ENCODE peak calls at places on chromosomes 12 and 14, in four cellular contexts. One of them, this sample, is unnamed.

GRCh38 chr12:109863961-109864712 is 16.2 kb downstream of the GLTP start:
- DNase-seq in trophoblast cell: peak; percentile 58
- DNase-seq in ovary: no peak
- DNase-seq in A549: no peak
- DNase-seq in this sample: no peak

GRCh38 chr12:130254476-130255276 is 83.0 kb upstream of the PIWIL1 start:
- DNase-seq in trophoblast cell: no peak
- DNase-seq in ovary: no peak
- DNase-seq in A549: no peak
- DNase-seq in this sample: no peak

GRCh38 chr14:56686416-56686815 is 106.8 kb downstream of the TMEM260 start:
- DNase-seq in trophoblast cell: no peak
- DNase-seq in ovary: no peak
- DNase-seq in A549: no peak
- DNase-seq in this sample: no peak

GRCh38 chr14:91154851-91155625 is 41.2 kb downstream of the DGLUCY start:
- DNase-seq in trophoblast cell: no peak
- DNase-seq in ovary: peak; percentile 56
- DNase-seq in A549: no peak
- DNase-seq in this sample: peak; percentile 40

GRCh38 chr14:65751510-65751909 is 339.0 kb downstream of the FUT8 start:
- DNase-seq in trophoblast cell: no peak
- DNase-seq in ovary: no peak
- DNase-seq in A549: no peak
- DNase-seq in this sample: no peak

GRCh38 chr14:42541535-42542001 is 934.9 kb downstream of the LRFN5 start:
- DNase-seq in trophoblast cell: no peak
- DNase-seq in ovary: no peak
- DNase-seq in A549: no peak
- DNase-seq in this sample: no peak

GRCh38 chr12:45681469-45681868 is 48.0 kb upstream of the ARID2 start:
- DNase-seq in trophoblast cell: no peak
- DNase-seq in ovary: no peak
- DNase-seq in A549: no peak
- DNase-seq in this sample: no peak

GRCh38 chr14:31893156-31893813 is 183.8 kb upstream of the ARHGAP5 start:
- DNase-seq in trophoblast cell: no peak
- DNase-seq in ovary: no peak
- DNase-seq in A549: no peak
- DNase-seq in this sample: no peak

GRCh38 chr12:87599459-87599858 is 429.7 kb downstream of the C12orf50 start:
- DNase-seq in trophoblast cell: no peak
- DNase-seq in ovary: no peak
- DNase-seq in A549: no peak
- DNase-seq in this sample: no peak

GRCh38 chr12:15863984-15864383 is 18.2 kb upstream of the STRAP start:
- DNase-seq in trophoblast cell: no peak
- DNase-seq in ovary: no peak
- DNase-seq in A549: no peak
- DNase-seq in this sample: no peak

GRCh38 chr12:75528272-75528671 is 16.9 kb upstream of the KRR1 start:
- DNase-seq in trophoblast cell: no peak
- DNase-seq in ovary: no peak
- DNase-seq in A549: no peak
- DNase-seq in this sample: no peak

GRCh38 chr12:112198120-112198733 is 72.9 kb downstream of the TRAFD1 start:
- DNase-seq in trophoblast cell: peak; percentile 72
- DNase-seq in ovary: peak; percentile 27
- DNase-seq in A549: peak; percentile 81
- DNase-seq in this sample: peak; percentile 42

GRCh38 chr14:65927871-65928270 is 515.3 kb downstream of the FUT8 start:
- DNase-seq in trophoblast cell: peak; percentile 74
- DNase-seq in ovary: no peak
- DNase-seq in A549: no peak
- DNase-seq in this sample: no peak

GRCh38 chr14:97524579-97525319 is 727.6 kb downstream of the VRK1 start:
- DNase-seq in trophoblast cell: no peak
- DNase-seq in ovary: no peak
- DNase-seq in A549: no peak
- DNase-seq in this sample: no peak

GRCh38 chr12:40107803-40108620 is 2.1 kb upstream of the SLC2A13 start:
- DNase-seq in trophoblast cell: no peak
- DNase-seq in ovary: no peak
- DNase-seq in A549: no peak
- DNase-seq in this sample: no peak

GRCh38 chr14:67436006-67436866 is 24.3 kb upstream of the PLEK2 start:
- DNase-seq in trophoblast cell: no peak
- DNase-seq in ovary: no peak
- DNase-seq in A549: no peak
- DNase-seq in this sample: peak; percentile 25

GRCh38 chr14:55382483-55382882 is 29.1 kb downstream of the ATG14 start:
- DNase-seq in trophoblast cell: peak; percentile 97
- DNase-seq in ovary: no peak
- DNase-seq in A549: no peak
- DNase-seq in this sample: no peak

GRCh38 chr14:102159841-102160240 is 20.1 kb downstream of the WDR20 start:
- DNase-seq in trophoblast cell: no peak
- DNase-seq in ovary: no peak
- DNase-seq in A549: no peak
- DNase-seq in this sample: no peak

GRCh38 chr12:45010051-45010450 is 40.8 kb downstream of the DBX2 start:
- DNase-seq in trophoblast cell: no peak
- DNase-seq in ovary: no peak
- DNase-seq in A549: no peak
- DNase-seq in this sample: no peak

GRCh38 chr12:53062011-53062961 is 12.4 kb downstream of the TNS2 start:
- DNase-seq in trophoblast cell: no peak
- DNase-seq in ovary: no peak
- DNase-seq in A549: no peak
- DNase-seq in this sample: no peak

GRCh38 chr12:67366530-67367196 is 97.5 kb downstream of the CAND1 start:
- DNase-seq in trophoblast cell: peak; percentile 91
- DNase-seq in ovary: no peak
- DNase-seq in A549: no peak
- DNase-seq in this sample: no peak

GRCh38 chr14:77158175-77158908 is 16.8 kb upstream of the ZDHHC22 start:
- DNase-seq in trophoblast cell: peak; percentile 41
- DNase-seq in ovary: no peak
- DNase-seq in A549: no peak
- DNase-seq in this sample: peak; percentile 38

GRCh38 chr14:51726166-51726899 is 74.6 kb downstream of the FRMD6 start:
- DNase-seq in trophoblast cell: no peak
- DNase-seq in ovary: no peak
- DNase-seq in A549: no peak
- DNase-seq in this sample: no peak

GRCh38 chr14:90871605-90872233 is 55.5 kb upstream of the TTC7B start:
- DNase-seq in trophoblast cell: no peak
- DNase-seq in ovary: no peak
- DNase-seq in A549: no peak
- DNase-seq in this sample: no peak

GRCh38 chr14:68158640-68159039 is 339.1 kb downstream of the RAD51B start:
- DNase-seq in trophoblast cell: no peak
- DNase-seq in ovary: no peak
- DNase-seq in A549: no peak
- DNase-seq in this sample: no peak

GRCh38 chr12:93167841-93168492 is 209.8 kb upstream of the NUDT4 start:
- DNase-seq in trophoblast cell: peak; percentile 63
- DNase-seq in ovary: no peak
- DNase-seq in A549: no peak
- DNase-seq in this sample: no peak

GRCh38 chr12:102350070-102350469 is 130.3 kb downstream of the IGF1 start:
- DNase-seq in trophoblast cell: no peak
- DNase-seq in ovary: no peak
- DNase-seq in A549: no peak
- DNase-seq in this sample: no peak

GRCh38 chr14:96229315-96229714 is 24.7 kb downstream of the BDKRB2 start:
- DNase-seq in trophoblast cell: no peak
- DNase-seq in ovary: no peak
- DNase-seq in A549: no peak
- DNase-seq in this sample: no peak

GRCh38 chr12:101414533-101415119 is 7.1 kb upstream of the ARL1 start:
- DNase-seq in trophoblast cell: peak; percentile 87
- DNase-seq in ovary: no peak
- DNase-seq in A549: peak; percentile 60
- DNase-seq in this sample: peak; percentile 37

GRCh38 chr12:53193040-53193439 is 12.3 kb upstream of the CSAD start:
- DNase-seq in trophoblast cell: no peak
- DNase-seq in ovary: no peak
- DNase-seq in A549: no peak
- DNase-seq in this sample: no peak

GRCh38 chr12:128791395-128792322 is 32.1 kb downstream of the SLC15A4 start:
- DNase-seq in trophoblast cell: no peak
- DNase-seq in ovary: no peak
- DNase-seq in A549: no peak
- DNase-seq in this sample: no peak

GRCh38 chr14:58077621-58078020 is 74.4 kb downstream of the ARMH4 start:
- DNase-seq in trophoblast cell: no peak
- DNase-seq in ovary: no peak
- DNase-seq in A549: no peak
- DNase-seq in this sample: no peak

GRCh38 chr14:72594099-72594901 is 299.6 kb downstream of the DPF3 start:
- DNase-seq in trophoblast cell: no peak
- DNase-seq in ovary: no peak
- DNase-seq in A549: no peak
- DNase-seq in this sample: no peak